ENCODE peak calls at places on chromosome X, in six cellular contexts. C is ELF-1; F is NCI-H1092; Y is cerebellar cortex; Z is stimulated activated CD4-positive, alpha-beta T cell treated with anti-CD3 and anti-CD28 coated beads, Interleukin-2, amount 100 ng/mL, for 48 hours; W is GM04504. M is an unnamed sample.

GRCh38 chrX:137549073-137549472 is 16.9 kb upstream of the ZIC3 start:
- DNase-seq in W (no peak), Y (no peak), F (no peak), C (peak), Z (no peak), M (no peak)

GRCh38 chrX:126557151-126557550 is 4.5 kb upstream of the DCAF12L1 start:
- DNase-seq in F (no peak), W (no peak), C (no peak), Y (no peak), Z (no peak), M (no peak)

GRCh38 chrX:1450381-1451161 is 2.1 kb downstream of the ASMTL start:
- DNase-seq in Z (no peak), C (no peak), F (no peak), Y (no peak), W (no peak), M (no peak)

GRCh38 chrX:71315917-71316316 is 14.4 kb downstream of the ITGB1BP2 start:
- DNase-seq in Y (no peak), F (no peak), C (no peak), W (peak), Z (no peak), M (no peak)

GRCh38 chrX:106726485-106727437 is at the start of gene RNF128:
- DNase-seq in Y (peak), C (peak), F (peak), Z (no peak), W (no peak), M (peak)

GRCh38 chrX:150409486-150409885 is 46.4 kb downstream of the MAMLD1 start:
- DNase-seq in C (no peak), Z (no peak), W (no peak), F (no peak), Y (no peak), M (no peak)

GRCh38 chrX:132463411-132463810 is 25.4 kb downstream of the MBNL3 start:
- DNase-seq in F (no peak), W (no peak), C (peak), Y (no peak), Z (peak), M (peak)

GRCh38 chrX:67543818-67544217 is at the start of gene AR:
- DNase-seq in W (no peak), Z (no peak), Y (no peak), C (peak), F (no peak), M (peak)

GRCh38 chrX:12319012-12319519 is 180.8 kb downstream of the FRMPD4 start:
- DNase-seq in Y (no peak), F (no peak), Z (no peak), C (no peak), W (peak), M (no peak)

GRCh38 chrX:45360571-45360970 is 159.9 kb upstream of the DIPK2B start:
- DNase-seq in C (no peak), Y (no peak), F (no peak), Z (no peak), W (no peak), M (no peak)

M was measured in lung microvascular endothelial cell.